ENCODE peak calls at places on chromosome X, in four cellular contexts. V is sciatic nerve, Z is B cell, J is uterus. E is an unnamed sample.

GRCh38 chrX:70664726-70665125 is 220.1 kb downstream of the DLG3 start:
- DNase-seq in V (no peak), Z (no peak), J (no peak), E (no peak)

GRCh38 chrX:27765718-27766117 is 42.1 kb upstream of the MAGEB10 start:
- DNase-seq in Z (no peak), V (no peak), J (no peak), E (no peak)

GRCh38 chrX:46959985-46960700 is 47.9 kb downstream of the JADE3 start:
- DNase-seq in J (no peak), V (no peak), Z (no peak), E (no peak)

GRCh38 chrX:72123471-72124185 is 8.1 kb downstream of the RTL5 start:
- DNase-seq in Z (no peak), J (peak), V (no peak), E (no peak)

GRCh38 chrX:39613508-39613921 is 484.2 kb downstream of the BCOR start:
- DNase-seq in J (peak), V (no peak), Z (no peak), E (no peak)

GRCh38 chrX:13463608-13464007 is 105.8 kb upstream of the EGFL6 start:
- DNase-seq in Z (no peak), V (no peak), J (peak), E (no peak)

GRCh38 chrX:121782976-121783375 is 735.6 kb downstream of the GLUD2 start:
- DNase-seq in J (no peak), Z (no peak), V (no peak), E (no peak)

GRCh38 chrX:139932077-139932900 is 564 bp downstream of the ATP11C start:
- DNase-seq in Z (no peak), J (peak), V (peak), E (peak)

GRCh38 chrX:134753185-134754008 is 95.1 kb upstream of the PLAC1 start:
- DNase-seq in Z (no peak), J (no peak), V (no peak), E (no peak)

GRCh38 chrX:56219702-56220101 is 12.5 kb upstream of the KLF8 start:
- DNase-seq in Z (no peak), J (no peak), V (no peak), E (no peak)

GRCh38 chrX:136386173-136386572 is 85.4 kb downstream of the ADGRG4 start:
- DNase-seq in V (no peak), J (no peak), Z (no peak), E (no peak)

GRCh38 chrX:53186363-53186762 is 38.6 kb downstream of the KDM5C start:
- DNase-seq in Z (no peak), V (no peak), J (no peak), E (no peak)

GRCh38 chrX:57677132-57677858 is 2.8 kb downstream of the NLRP2B start:
- DNase-seq in Z (no peak), J (no peak), V (no peak), E (no peak)

GRCh38 chrX:112851806-112852205 is 11.2 kb upstream of the AMOT start:
- DNase-seq in J (peak), Z (no peak), V (no peak), E (no peak)

GRCh38 chrX:125193921-125194320 is 125.8 kb upstream of the TEX13C start:
- DNase-seq in Z (no peak), J (no peak), V (no peak), E (no peak)

GRCh38 chrX:130726661-130727060 is 176.3 kb downstream of the ENOX2 start:
- DNase-seq in Z (no peak), J (no peak), V (no peak), E (no peak)

GRCh38 chrX:53087378-53087777 is 5.2 kb downstream of the TSPYL2 start:
- DNase-seq in J (no peak), V (no peak), Z (no peak), E (no peak)

GRCh38 chrX:53234484-53234883 is 9.5 kb upstream of the KDM5C start:
- DNase-seq in Z (no peak), V (no peak), J (no peak), E (no peak)

GRCh38 chrX:32448320-32448719 is 763.0 kb downstream of the DMD start:
- DNase-seq in Z (peak), V (no peak), J (no peak), E (no peak)

GRCh38 chrX:153635788-153636668 is 11.0 kb upstream of the DUSP9 start:
- DNase-seq in J (peak), V (peak), Z (no peak), E (no peak)

GRCh38 chrX:9279271-9279596 is 185.6 kb upstream of the TBL1X start:
- DNase-seq in Z (no peak), J (no peak), V (no peak), E (no peak)

GRCh38 chrX:56564182-56564885 is 907 bp downstream of the UBQLN2 start:
- DNase-seq in Z (no peak), J (no peak), V (no peak), E (no peak)

GRCh38 chrX:154793084-154793483 is 12.2 kb downstream of the MPP1 start:
- DNase-seq in V (no peak), J (no peak), Z (no peak), E (no peak)

GRCh38 chrX:109709129-109709631 is 23.9 kb downstream of the ACSL4 start:
- DNase-seq in V (no peak), Z (peak), J (no peak), E (no peak)

GRCh38 chrX:115650916-115651315 is 89.9 kb downstream of the PLS3 start:
- DNase-seq in V (no peak), Z (no peak), J (peak), E (no peak)

GRCh38 chrX:2461711-2462016 is 39.1 kb downstream of the DHRSX start:
- DNase-seq in Z (no peak), V (no peak), J (no peak), E (no peak)

GRCh38 chrX:40102393-40103381 is 4.9 kb upstream of the BCOR start:
- DNase-seq in Z (no peak), V (no peak), J (no peak), E (no peak)

E was measured in suprapubic skin.